ENCODE peak calls at places on chromosomes 2 and 18, in eight cellular contexts. V is CD4-positive, alpha-beta memory T cell; N is fibroblast of lung; A is cardiac muscle cell; C is OCI-LY7; F is GM23338; M is colonic mucosa; P is GM23248. R is an unnamed sample.
A peak's percentile ranks its signal among the peaks of the same experiment; 100 is the strongest.

GRCh38 chr2:120779781-120780283 is 44.2 kb downstream of the GLI2 start:
- DNase-seq in V (no peak), N (peak; percentile 98), A (peak; percentile 67), C (no peak), F (peak; percentile 66), M (no peak), P (peak; percentile 91), R (no peak)

GRCh38 chr2:15761056-15761455 is 169.4 kb downstream of the DDX1 start:
- DNase-seq in V (no peak), N (no peak), A (no peak), C (no peak), F (no peak), M (no peak), P (no peak), R (no peak)

GRCh38 chr2:102251042-102251848 is 60.1 kb upstream of the IL1RL1 start:
- DNase-seq in V (peak; percentile 58), N (peak; percentile 31), A (peak; percentile 64), C (no peak), F (peak; percentile 83), M (peak; percentile 81), P (peak; percentile 84), R (peak; percentile 35)

GRCh38 chr2:61277756-61278155 is 115.8 kb downstream of the C2orf74 start:
- DNase-seq in V (no peak), N (no peak), A (no peak), C (no peak), F (peak; percentile 29), M (no peak), P (no peak), R (no peak)

GRCh38 chr2:84919885-84920580 is 14.6 kb downstream of the TMSB10 start:
- DNase-seq in V (no peak), N (peak; percentile 97), A (peak; percentile 96), C (peak; percentile 38), F (no peak), M (no peak), P (peak; percentile 98), R (no peak)

GRCh38 chr18:58087928-58088722 is 44.1 kb downstream of the NEDD4L start:
- DNase-seq in V (no peak), N (peak; percentile 10), A (no peak), C (no peak), F (peak; percentile 36), M (peak; percentile 74), P (peak; percentile 11), R (no peak)

GRCh38 chr2:148644885-148645134 is 259 bp downstream of the EPC2 start:
- DNase-seq in V (no peak), N (no peak), A (no peak), C (no peak), F (no peak), M (no peak), P (no peak), R (no peak)

GRCh38 chr2:80026040-80026729 is 278.4 kb downstream of the LRRTM1 start:
- DNase-seq in V (no peak), N (peak; percentile 7), A (no peak), C (no peak), F (no peak), M (no peak), P (peak; percentile 44), R (no peak)

GRCh38 chr2:208311954-208312353 is 45.9 kb downstream of the PIKFYVE start:
- DNase-seq in V (no peak), N (peak; percentile 13), A (no peak), C (no peak), F (no peak), M (no peak), P (peak; percentile 81), R (no peak)

GRCh38 chr2:130864830-130865229 is 28.1 kb downstream of the ARHGEF4 start:
- DNase-seq in V (no peak), N (peak; percentile 69), A (peak; percentile 99), C (peak; percentile 31), F (no peak), M (peak; percentile 42), P (peak; percentile 27), R (no peak)

GRCh38 chr2:130261970-130262760 is 63.9 kb upstream of the TUBA3E start:
- DNase-seq in V (no peak), N (no peak), A (peak; percentile 42), C (no peak), F (no peak), M (no peak), P (peak; percentile 36), R (no peak)

GRCh38 chr2:230312638-230313037 is 14.4 kb upstream of the SP140L start:
- DNase-seq in V (no peak), N (peak; percentile 58), A (no peak), C (no peak), F (no peak), M (no peak), P (peak; percentile 52), R (no peak)

GRCh38 chr2:39013871-39014270 is 107.0 kb downstream of the SOS1 start:
- DNase-seq in V (no peak), N (no peak), A (no peak), C (no peak), F (no peak), M (no peak), P (no peak), R (no peak)

GRCh38 chr2:234446404-234447076 is 50.3 kb downstream of the ARL4C start:
- DNase-seq in V (peak; percentile 87), N (no peak), A (no peak), C (peak; percentile 93), F (no peak), M (peak; percentile 49), P (no peak), R (peak; percentile 90)

GRCh38 chr2:83017366-83018090 is 1441.6 kb downstream of the SUCLG1 start:
- DNase-seq in V (no peak), N (peak; percentile 27), A (peak; percentile 34), C (no peak), F (no peak), M (no peak), P (no peak), R (no peak)

GRCh38 chr2:109013046-109013445 is 24.0 kb upstream of the EDAR start:
- DNase-seq in V (no peak), N (no peak), A (no peak), C (no peak), F (no peak), M (no peak), P (no peak), R (no peak)

GRCh38 chr2:98518106-98518505 is 73.4 kb downstream of the INPP4A start:
- DNase-seq in V (peak; percentile 64), N (no peak), A (peak; percentile 45), C (peak; percentile 32), F (peak; percentile 37), M (peak; percentile 37), P (peak; percentile 34), R (peak; percentile 53)

GRCh38 chr2:16181062-16181740 is 240.9 kb downstream of the MYCN start:
- DNase-seq in V (no peak), N (no peak), A (no peak), C (no peak), F (no peak), M (no peak), P (no peak), R (no peak)

GRCh38 chr2:239195318-239195871 is 205.4 kb downstream of the HDAC4 start:
- DNase-seq in V (no peak), N (peak; percentile 16), A (peak; percentile 5), C (no peak), F (no peak), M (no peak), P (no peak), R (no peak)

GRCh38 chr2:158484892-158485556 is 28.3 kb downstream of the PKP4 start:
- DNase-seq in V (no peak), N (no peak), A (no peak), C (no peak), F (no peak), M (no peak), P (no peak), R (no peak)

GRCh38 chr2:237427807-237428506 is 14.0 kb upstream of the COL6A3 start:
- DNase-seq in V (no peak), N (no peak), A (no peak), C (no peak), F (no peak), M (no peak), P (no peak), R (no peak)

GRCh38 chr18:63882333-63883141 is 5.0 kb upstream of the SERPINB2 start:
- DNase-seq in V (no peak), N (peak; percentile 95), A (peak; percentile 89), C (no peak), F (no peak), M (no peak), P (peak; percentile 95), R (no peak)

GRCh38 chr2:185337033-185337432 is 401.6 kb upstream of the FSIP2 start:
- DNase-seq in V (no peak), N (no peak), A (no peak), C (no peak), F (peak; percentile 49), M (no peak), P (no peak), R (no peak)

GRCh38 chr18:56550121-56550520 is 88.3 kb downstream of the TXNL1 start:
- DNase-seq in V (no peak), N (no peak), A (peak; percentile 45), C (no peak), F (no peak), M (no peak), P (peak; percentile 23), R (no peak)

GRCh38 chr2:141021109-141021508 is 1109.7 kb downstream of the LRP1B start:
- DNase-seq in V (no peak), N (peak; percentile 81), A (peak; percentile 71), C (no peak), F (no peak), M (no peak), P (peak; percentile 88), R (no peak)

GRCh38 chr2:53782681-53783080 is 4.1 kb downstream of the ASB3 start:
- DNase-seq in V (no peak), N (no peak), A (no peak), C (no peak), F (peak; percentile 27), M (no peak), P (no peak), R (no peak)
- H3K36me3 ChIP-seq in V (no peaks in the 10 kb centered on the region), N (peaks cover 3% of the 10 kb centered on the region), A (no peaks in the 10 kb centered on the region), C (peaks cover 62% of the 10 kb centered on the region), F (peaks cover 7% of the 10 kb centered on the region), M (no peaks in the 10 kb centered on the region), P (no peaks in the 10 kb centered on the region), R (peaks cover 4% of the 10 kb centered on the region)

GRCh38 chr2:233068762-233069418 is 8.7 kb downstream of the INPP5D start:
- DNase-seq in V (no peak), N (no peak), A (no peak), C (no peak), F (no peak), M (no peak), P (no peak), R (no peak)
- H3K27ac ChIP-seq in V (no peak overlapping the region), N (no peak overlapping the region), A (no peak overlapping the region), C (no peak overlapping the region), F (no peak overlapping the region), M (no peak overlapping the region), P (no peak overlapping the region), R (no peak overlapping the region)

DNA sequence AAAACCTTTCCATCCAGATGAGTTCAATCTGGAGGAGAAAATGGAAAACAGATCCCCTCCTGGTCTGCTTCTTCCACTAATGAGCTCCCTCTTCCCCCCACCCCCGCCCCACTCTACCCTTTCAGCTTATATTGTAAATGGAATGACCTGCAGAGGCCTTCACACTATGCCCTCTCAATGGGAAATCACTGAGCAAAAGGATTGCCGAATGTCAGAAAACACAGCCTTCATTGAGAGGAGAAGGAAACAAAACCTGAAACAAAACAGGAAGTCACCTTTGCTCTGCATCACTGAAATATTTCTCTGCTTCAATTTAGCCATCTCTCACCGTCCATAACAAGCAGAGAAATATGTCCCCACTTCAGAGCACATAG is 1.6 kb upstream of the FRZB start:
- DNase-seq in V (no peak), N (no peak), A (no peak), C (peak; percentile 60), F (peak; percentile 23), M (no peak), P (no peak), R (no peak)
- H3K4me3 ChIP-seq in V (no peak overlapping the region), N (no peak overlapping the region), A (no peak overlapping the region), C (peak overlapping the region; percentile 42), F (peak overlapping the region; percentile 94), M (no peak overlapping the region), P (no peak overlapping the region), R (no peak overlapping the region)

GRCh38 chr2:70047406-70048033 is 39.8 kb upstream of the PCBP1 start:
- DNase-seq in V (no peak), N (no peak), A (no peak), C (no peak), F (no peak), M (no peak), P (no peak), R (no peak)
- H3K36me3 ChIP-seq in V (peaks cover 13% of the 10 kb centered on the region), N (no peaks in the 10 kb centered on the region), A (peaks cover 8% of the 10 kb centered on the region), C (peaks cover 61% of the 10 kb centered on the region), F (no peaks in the 10 kb centered on the region), M (no peaks in the 10 kb centered on the region), P (no peaks in the 10 kb centered on the region), R (peaks cover 5% of the 10 kb centered on the region)